ENCODE peak calls at places on chromosomes 3 and 15, in nine cellular contexts. N is GM03348; Y is left lobe of liver; P is left cardiac atrium; X is stimulated activated CD4-positive, alpha-beta T cell treated with anti-CD3 and anti-CD28 coated beads, Interleukin-4, amount 100 ng/mL, for 24 hours; I is NCI-H1694 treated with DMSO at 0.1 percent for 48 hours; D is PC-9; C is activated B cell treated with CpG ODN at 0.5 μM for 24 hours; K is SW 1271. M is an unnamed sample.

GRCh38 chr15:72873379-72874233 is 90.0 kb upstream of the ADPGK start:
- DNase-seq in N (no peak), Y (no peak), P (no peak), X (no peak), I (no peak), D (no peak), C (no peak), K (no peak), M (no peak)

GRCh38 chr3:170137971-170138370 is 43.6 kb downstream of the PHC3 start:
- DNase-seq in N (peak), Y (no peak), P (peak), X (no peak), I (no peak), D (no peak), C (no peak), K (no peak), M (no peak)

GRCh38 chr15:23497710-23498111 is 50.7 kb upstream of the GOLGA6L2 start:
- DNase-seq in N (peak), Y (no peak), P (no peak), X (no peak), I (no peak), D (peak), C (no peak), K (peak), M (peak)

GRCh38 chr3:120350431-120350941 is 1.3 kb upstream of the LRRC58 start:
- DNase-seq in N (peak), Y (peak), P (peak), X (no peak), I (no peak), D (peak), C (no peak), K (peak), M (no peak)

GRCh38 chr3:50242371-50242770 is 6.4 kb downstream of the GNAI2 start:
- DNase-seq in N (no peak), Y (no peak), P (no peak), X (no peak), I (no peak), D (no peak), C (no peak), K (no peak), M (no peak)

GRCh38 chr15:36579792-36580431 is 486 bp downstream of the CDIN1 start:
- DNase-seq in N (no peak), Y (no peak), P (no peak), X (peak), I (no peak), D (no peak), C (no peak), K (no peak), M (no peak)

GRCh38 chr3:189841474-189842205 is 210.5 kb downstream of the TP63 start:
- DNase-seq in N (peak), Y (no peak), P (no peak), X (no peak), I (no peak), D (peak), C (no peak), K (no peak), M (no peak)

GRCh38 chr3:149564079-149564478 is 89.6 kb downstream of the TM4SF4 start:
- DNase-seq in N (no peak), Y (no peak), P (no peak), X (no peak), I (no peak), D (no peak), C (no peak), K (no peak), M (no peak)

GRCh38 chr15:101121511-101122090 is 130.2 kb downstream of the CHSY1 start:
- DNase-seq in N (peak), Y (peak), P (peak), X (peak), I (no peak), D (peak), C (peak), K (no peak), M (no peak)